ENCODE peak calls at places on chromosome 1, in nine cellular contexts. D is IMR-90, C is kidney epithelial cell, U is astrocyte of the spinal cord, J is fibroblast of pulmonary artery, E is lower lobe of right lung, B is PC-3, M is progenitor cell of endocrine pancreas, N is K562. H is an unnamed sample.

GRCh38 chr1:200294241-200294640 is 115.6 kb downstream of the ZNF281 start:
- DNase-seq in D (no peak), C (no peak), U (no peak), J (no peak), E (no peak), B (peak), M (no peak), N (no peak), H (no peak)

GRCh38 chr1:193367863-193368262 is 181.4 kb upstream of the B3GALT2 start:
- DNase-seq in D (no peak), C (no peak), U (no peak), J (no peak), E (no peak), B (no peak), M (no peak), N (no peak), H (no peak)

GRCh38 chr1:98733782-98734112 is 72.2 kb downstream of the SNX7 start:
- DNase-seq in D (peak), C (no peak), U (no peak), J (peak), E (no peak), B (no peak), M (no peak), N (no peak), H (no peak)

GRCh38 chr1:225695578-225696332 is 42.8 kb upstream of the ENAH start:
- DNase-seq in D (peak), C (no peak), U (no peak), J (no peak), E (no peak), B (peak), M (no peak), N (no peak), H (no peak)

GRCh38 chr1:179369751-179370341 is 4.1 kb downstream of the AXDND1 start:
- DNase-seq in D (peak), C (no peak), U (peak), J (peak), E (no peak), B (peak), M (no peak), N (peak), H (peak)

GRCh38 chr1:29519733-29520132 is 283.4 kb downstream of the PTPRU start:
- DNase-seq in D (no peak), C (no peak), U (peak), J (no peak), E (no peak), B (no peak), M (peak), N (no peak), H (no peak)

GRCh38 chr1:8097077-8097799 is 71.1 kb upstream of the ERRFI1 start:
- DNase-seq in D (peak), C (peak), U (peak), J (peak), E (no peak), B (peak), M (no peak), N (no peak), H (peak)

GRCh38 chr1:61279570-61279969 is 197.2 kb downstream of the NFIA start:
- DNase-seq in D (no peak), C (no peak), U (no peak), J (no peak), E (no peak), B (no peak), M (no peak), N (no peak), H (no peak)

GRCh38 chr1:180360333-180361075 is 130.4 kb downstream of the LHX4 start:
- DNase-seq in D (peak), C (no peak), U (peak), J (peak), E (no peak), B (peak), M (no peak), N (no peak), H (no peak)

GRCh38 chr1:115186871-115187270 is 97.6 kb upstream of the TSPAN2 start:
- DNase-seq in D (no peak), C (no peak), U (no peak), J (no peak), E (no peak), B (no peak), M (no peak), N (no peak), H (no peak)

GRCh38 chr1:178134061-178134460 is 40.2 kb downstream of the RASAL2 start:
- DNase-seq in D (peak), C (peak), U (peak), J (peak), E (no peak), B (peak), M (no peak), N (no peak), H (no peak)

GRCh38 chr1:15949453-15950245 is 26.3 kb downstream of the ZBTB17 start:
- DNase-seq in D (peak), C (peak), U (peak), J (peak), E (peak), B (no peak), M (no peak), N (peak), H (peak)

GRCh38 chr1:243791586-243792267 is 58.3 kb downstream of the AKT3 start:
- DNase-seq in D (no peak), C (no peak), U (no peak), J (peak), E (no peak), B (no peak), M (no peak), N (no peak), H (no peak)

GRCh38 chr1:150516050-150516591 is 569 bp downstream of the FALEC start:
- DNase-seq in D (no peak), C (no peak), U (peak), J (peak), E (no peak), B (peak), M (no peak), N (peak), H (no peak)

GRCh38 chr1:168019407-168019806 is 82.5 kb upstream of the MPC2 start:
- DNase-seq in D (no peak), C (no peak), U (no peak), J (no peak), E (no peak), B (no peak), M (no peak), N (no peak), H (no peak)

GRCh38 chr1:209723761-209724693 is 19.4 kb downstream of the HSD11B1 start:
- DNase-seq in D (no peak), C (no peak), U (no peak), J (no peak), E (no peak), B (no peak), M (no peak), N (no peak), H (peak)

GRCh38 chr1:1917304-1917976 is 1.6 kb downstream of the TMEM52 start:
- DNase-seq in D (no peak), C (no peak), U (no peak), J (no peak), E (peak), B (no peak), M (no peak), N (no peak), H (no peak)

DNA sequence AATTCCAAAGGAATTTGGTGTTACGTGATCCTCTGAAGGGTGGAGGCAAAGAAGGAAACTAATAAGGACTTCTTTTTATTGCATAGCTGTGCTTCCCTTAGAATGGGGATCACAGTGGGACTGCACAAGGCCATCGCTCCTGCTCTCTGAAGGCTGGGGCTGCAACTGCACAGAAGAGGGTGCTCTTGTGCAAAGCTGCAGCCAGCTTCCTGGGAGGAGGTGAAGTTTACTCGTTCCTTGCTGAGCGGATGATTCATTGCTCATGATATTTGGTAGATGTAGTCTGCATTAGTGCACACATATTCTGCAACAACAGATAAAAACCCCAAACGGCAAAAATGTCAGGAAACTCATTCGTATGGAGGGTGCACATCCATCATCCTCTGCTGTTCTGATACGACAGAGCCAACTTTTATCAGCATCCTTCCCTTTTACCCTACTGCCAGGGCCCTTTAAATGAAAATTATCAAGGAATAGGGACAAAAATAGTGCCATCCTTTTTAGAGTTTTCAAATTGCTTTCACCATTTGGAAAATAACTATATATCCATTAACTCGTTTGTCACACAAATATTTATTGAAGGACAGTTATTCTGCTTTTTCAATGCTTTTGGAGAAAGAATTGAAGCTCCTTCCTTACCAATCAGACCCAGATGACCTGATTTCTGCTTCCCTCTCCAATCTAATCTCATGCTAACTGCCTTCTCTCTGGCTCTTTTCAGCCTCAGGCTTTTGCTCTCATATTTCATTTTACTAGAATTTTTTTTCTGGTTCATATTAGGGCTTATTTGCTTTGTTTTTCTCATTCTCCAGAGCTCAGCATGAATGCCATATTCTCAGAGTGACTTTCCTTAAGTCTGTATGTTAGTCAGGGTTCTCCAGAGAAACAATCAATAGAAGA is 263.6 kb downstream of the DUSP10 start:
- DNase-seq in D (peak), C (peak), U (peak), J (peak), E (no peak), B (peak), M (no peak), N (no peak), H (peak)
- TF ChIP-seq CTCF in D (peak), C (peak), U (peak), J (peak), E (peak), B (peak), M (peak), N (peak), H (peak)

DNA sequence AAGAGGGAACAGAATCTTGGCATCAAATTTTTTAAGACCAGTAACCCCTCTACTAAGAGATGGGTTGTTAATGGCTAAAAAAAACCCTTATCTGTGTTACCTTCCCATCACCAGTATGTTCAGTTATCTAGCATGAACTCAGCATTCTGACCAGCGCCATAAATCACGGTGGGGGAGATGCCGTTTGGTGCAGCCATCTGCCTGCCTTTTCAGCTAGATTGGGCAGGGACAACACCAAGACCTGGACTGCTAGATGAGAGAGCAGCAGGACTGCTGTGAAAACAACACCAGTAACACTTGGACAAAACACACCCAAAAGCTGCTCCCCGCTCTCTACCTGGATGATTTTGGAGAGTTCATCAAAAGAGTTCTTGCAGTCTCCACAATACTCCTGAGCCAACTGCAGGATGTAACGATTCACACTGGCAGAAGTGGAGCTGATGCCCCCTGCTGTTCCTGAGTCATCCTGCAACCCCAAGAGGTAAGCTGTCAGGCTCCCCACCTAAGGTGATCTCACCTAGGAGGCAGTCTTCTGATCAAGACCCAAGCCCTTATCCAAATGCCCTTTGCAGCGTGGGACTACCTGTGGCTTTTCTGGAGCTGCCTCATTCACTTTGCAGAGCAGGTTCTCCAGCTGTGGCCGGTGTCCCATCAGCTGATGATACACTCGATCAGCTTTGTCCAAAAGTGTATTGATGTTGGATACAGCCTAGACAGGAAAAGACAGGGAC is 96.5 kb downstream of the UBR4 start:
- DNase-seq in D (peak), C (peak), U (peak), J (peak), E (no peak), B (peak), M (peak), N (peak), H (peak)
- TF ChIP-seq CTCF in D (peak), C (peak), U (peak), J (peak), E (peak), B (peak), M (peak), N (peak), H (peak)

GRCh38 chr1:54275349-54275748 is 75.4 kb downstream of the MRPL37 start:
- DNase-seq in D (peak), C (no peak), U (peak), J (peak), E (no peak), B (peak), M (no peak), N (no peak), H (no peak)
- TF ChIP-seq CTCF in D (peak), C (no peak), U (peak), J (peak), E (peak), B (peak), M (no peak), N (no peak), H (no peak)

DNA sequence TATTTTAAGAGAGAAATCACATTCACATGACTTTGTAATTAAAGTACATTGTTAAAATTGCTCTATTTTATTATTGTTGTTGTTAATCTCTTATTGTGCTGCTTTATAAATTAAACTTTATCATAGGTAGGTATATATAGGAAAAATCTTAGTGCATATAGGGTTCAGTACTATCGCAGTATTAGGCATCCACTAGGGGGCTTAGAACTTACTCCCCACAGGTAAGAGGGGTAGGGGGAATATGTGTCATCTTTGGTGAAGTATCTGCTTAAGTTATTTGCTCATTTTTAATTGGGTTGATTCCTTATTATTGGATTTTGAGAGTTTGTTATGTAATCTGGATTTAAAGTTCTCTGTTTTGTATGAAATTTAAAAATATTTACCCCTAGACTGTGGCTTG is 385.2 kb downstream of the DUSP10 start:
- DNase-seq in D (no peak), C (no peak), U (no peak), J (no peak), E (no peak), B (peak), M (no peak), N (no peak), H (no peak)
- TF ChIP-seq CTCF in D (no peak), C (peak), U (no peak), J (peak), E (no peak), B (peak), M (peak), N (no peak), H (peak)

DNA sequence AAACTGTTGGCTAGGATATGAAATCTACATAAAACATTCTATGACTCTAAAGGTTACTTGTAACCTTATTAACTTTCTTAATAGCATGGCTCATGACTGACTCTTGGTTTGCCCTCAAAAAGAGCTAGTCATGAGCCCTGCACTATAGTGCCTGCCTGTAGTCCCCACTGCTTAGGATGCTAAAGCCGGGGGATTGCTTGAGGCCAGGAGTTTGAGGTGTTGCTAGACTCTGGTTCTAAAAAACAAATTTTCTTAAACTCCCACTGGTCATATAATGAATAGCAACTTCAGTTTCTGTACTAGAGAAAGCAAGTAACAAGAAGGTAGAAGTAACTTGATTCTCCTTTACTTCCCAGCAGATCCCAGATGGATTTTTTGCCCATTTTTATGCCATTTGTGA is 15.8 kb upstream of the NEXN start:
- DNase-seq in D (no peak), C (no peak), U (no peak), J (no peak), E (no peak), B (no peak), M (no peak), N (no peak), H (no peak)
- TF ChIP-seq CTCF in D (no peak), C (no peak), U (no peak), J (no peak), E (no peak), B (no peak), M (no peak), N (no peak), H (no peak)

GRCh38 chr1:54490361-54491248 is 57.4 kb upstream of the ACOT11 start:
- DNase-seq in D (no peak), C (no peak), U (no peak), J (no peak), E (no peak), B (no peak), M (no peak), N (peak), H (no peak)

GRCh38 chr1:54488065-54488750 is 59.8 kb upstream of the ACOT11 start:
- DNase-seq in D (peak), C (peak), U (peak), J (peak), E (peak), B (peak), M (peak), N (peak), H (peak)

GRCh38 chr1:54487571-54488050 is 60.4 kb upstream of the ACOT11 start:
- DNase-seq in D (no peak), C (no peak), U (no peak), J (no peak), E (no peak), B (peak), M (no peak), N (no peak), H (peak)

GRCh38 chr1:54488831-54489626 is 59.0 kb upstream of the ACOT11 start:
- DNase-seq in D (peak), C (no peak), U (peak), J (peak), E (peak), B (peak), M (peak), N (peak), H (peak)

GRCh38 chr1:54489627-54490240 is 58.3 kb upstream of the ACOT11 start:
- DNase-seq in D (no peak), C (no peak), U (no peak), J (no peak), E (no peak), B (no peak), M (no peak), N (no peak), H (no peak)
- TF ChIP-seq CTCF in D (no peak), C (no peak), U (no peak), J (no peak), E (no peak), B (peak), M (no peak), N (no peak), H (no peak)

GRCh38 chr1:27607239-27607804 is 3.4 kb upstream of the AHDC1 start:
- DNase-seq in D (no peak), C (no peak), U (peak), J (peak), E (no peak), B (no peak), M (no peak), N (peak), H (no peak)
- TF ChIP-seq CTCF in D (no peak), C (no peak), U (no peak), J (no peak), E (no peak), B (no peak), M (no peak), N (no peak), H (no peak)